ENCODE peak calls at places on chromosomes 4 and X, in ten cellular contexts. G is stimulated activated CD8-positive, alpha-beta memory T cell treated with anti-CD3 and anti-CD28 coated beads, Interleukin-4, amount 100 ng/mL, for 24 hours; U is heart left ventricle; C is H9; P is germinal center; W is foreskin keratinocyte; R is hypothalamus; K is NCI-H1417; F is HCT116; A is aorta. M is an unnamed sample.

GRCh38 chrX:109992203-109992602 is 10.7 kb upstream of the TMEM164 start:
- DNase-seq in K (no peak), W (no peak), G (no peak), R (no peak), F (no peak), U (peak), C (no peak), P (no peak), A (no peak), M (no peak)

GRCh38 chr4:16231570-16232252 is 5.4 kb upstream of the TAPT1 start:
- DNase-seq in U (no peak), W (no peak), K (peak), G (no peak), P (no peak), R (no peak), C (no peak), F (no peak), A (no peak), M (no peak)

GRCh38 chr4:56668267-56668666 is 12.8 kb downstream of the HOPX start:
- DNase-seq in W (no peak), K (no peak), A (no peak), F (peak), U (no peak), R (no peak), P (peak), G (no peak), C (no peak), M (no peak)

GRCh38 chr4:151887151-151887815 is 126.5 kb upstream of the GATB start:
- DNase-seq in W (peak), K (no peak), F (no peak), R (no peak), P (no peak), A (no peak), C (no peak), U (no peak), G (no peak), M (no peak)

GRCh38 chrX:32408389-32408788 is 803.0 kb downstream of the DMD start:
- DNase-seq in F (no peak), K (peak), U (no peak), W (no peak), G (no peak), A (no peak), R (no peak), P (no peak), C (no peak), M (no peak)

GRCh38 chr4:145388043-145388442 is 93.6 kb upstream of the SMAD1 start:
- DNase-seq in U (no peak), W (peak), F (no peak), C (no peak), P (no peak), A (no peak), K (no peak), G (no peak), R (no peak), M (no peak)

GRCh38 chr4:673349-674091 is 556 bp downstream of the ATP5ME start:
- DNase-seq in R (no peak), C (no peak), P (no peak), K (peak), G (no peak), F (no peak), A (peak), W (no peak), U (peak), M (no peak)

GRCh38 chr4:67725981-67726380 is 25.0 kb upstream of the UBA6 start:
- DNase-seq in C (no peak), G (no peak), K (no peak), F (no peak), A (no peak), U (no peak), W (peak), P (no peak), R (no peak), M (no peak)

GRCh38 chr4:87005690-87006461 is 71.1 kb downstream of the AFF1 start:
- DNase-seq in A (no peak), K (no peak), C (no peak), P (no peak), F (no peak), U (no peak), R (no peak), G (peak), W (no peak), M (peak)

GRCh38 chrX:9539611-9540387 is 74.9 kb downstream of the TBL1X start:
- DNase-seq in W (peak), R (no peak), U (no peak), C (no peak), A (no peak), F (no peak), P (no peak), G (no peak), K (no peak), M (no peak)

GRCh38 chr4:152539556-152540292 is 3.8 kb upstream of the FBXW7 start:
- DNase-seq in A (no peak), F (no peak), C (no peak), P (no peak), R (no peak), W (no peak), G (no peak), U (no peak), K (no peak), M (no peak)

GRCh38 chr4:176753049-176753448 is 39.7 kb downstream of the VEGFC start:
- DNase-seq in C (no peak), K (no peak), U (no peak), R (no peak), P (no peak), A (no peak), W (peak), F (no peak), G (no peak), M (no peak)

GRCh38 chr4:47551682-47552081 is 66.6 kb downstream of the ATP10D start:
- DNase-seq in G (no peak), W (peak), A (no peak), R (no peak), C (no peak), F (no peak), U (no peak), P (no peak), K (no peak), M (no peak)

GRCh38 chr4:53346920-53347852 is 18.7 kb downstream of the SCFD2 start:
- DNase-seq in W (peak), P (no peak), C (no peak), F (no peak), A (no peak), K (no peak), U (no peak), G (no peak), R (no peak), M (no peak)

GRCh38 chr4:41507292-41507933 is 30.5 kb upstream of the LIMCH1 start:
- DNase-seq in A (no peak), P (no peak), U (no peak), R (no peak), K (no peak), G (no peak), C (no peak), W (peak), F (no peak), M (no peak)

GRCh38 chrX:129678176-129678880 is 23.6 kb upstream of the APLN start:
- DNase-seq in C (no peak), P (peak), K (peak), R (peak), G (peak), A (peak), F (no peak), W (no peak), U (peak), M (no peak)

GRCh38 chrX:17030580-17031285 is 84.3 kb downstream of the REPS2 start:
- DNase-seq in G (no peak), C (no peak), F (no peak), A (no peak), W (no peak), U (no peak), K (no peak), P (no peak), R (no peak), M (no peak)

GRCh38 chrX:134172588-134173259 is 64.3 kb upstream of the CCDC160 start:
- DNase-seq in P (peak), W (no peak), C (no peak), R (peak), K (peak), F (no peak), G (no peak), U (no peak), A (no peak), M (no peak)

GRCh38 chr4:67723949-67724348 is 23.0 kb upstream of the UBA6 start:
- DNase-seq in R (no peak), K (no peak), C (peak), W (peak), A (no peak), U (no peak), G (no peak), P (no peak), F (no peak), M (no peak)

GRCh38 chr4:38614198-38614597 is 49.8 kb upstream of the KLF3 start:
- DNase-seq in K (no peak), P (no peak), U (no peak), F (no peak), W (no peak), C (no peak), A (no peak), G (no peak), R (no peak), M (no peak)

GRCh38 chr4:85738721-85739120 is 263.8 kb downstream of the ARHGAP24 start:
- DNase-seq in W (peak), A (no peak), F (no peak), R (no peak), C (no peak), K (no peak), G (no peak), P (no peak), U (no peak), M (no peak)

GRCh38 chr4:1171306-1172227 is 816 bp downstream of the SPON2 start:
- DNase-seq in G (peak), A (no peak), R (no peak), C (peak), U (no peak), F (no peak), W (no peak), P (peak), K (no peak), M (no peak)

GRCh38 chr4:102196221-102196620 is 149.1 kb downstream of the SLC39A8 start:
- DNase-seq in R (no peak), U (no peak), G (no peak), F (no peak), A (no peak), P (no peak), K (no peak), W (peak), C (no peak), M (no peak)

M was measured in NK-92 treated with Interleukin-12 subunit alpha and Interleukin-12 subunit beta, amount 100 ng/mL, for 24 hours.